ENCODE peak calls at places on chromosomes 4 and X, in nine cellular contexts. Q is NCI-H2107; Y is activated T-helper 1 cell treated with anti-CD3 and anti-CD28 coated beads, Interleukin-12 subunit alpha, Interleukin-12 subunit beta, Interleukin-2, Interleukin-4 antibody, amounts not matched to agents 30 ng/mL and 10 ng/mL and 1 ng/mL, durations not matched to agents 14 hours and 24 hours and 36 hours; D is mammary epithelial cell; E is BJ; W is kidney tubule cell; B is effector CD4-positive, alpha-beta T cell; G is heart right ventricle; M is naive B cell. S is an unnamed sample.

GRCh38 chr4:137076908-137077307 is 455.4 kb downstream of the PCDH18 start:
- DNase-seq in D (no peak), Y (no peak), G (no peak), Q (no peak), W (no peak), M (no peak), E (no peak), B (no peak), S (no peak)

GRCh38 chrX:332496-332860 is 13.9 kb upstream of the GTPBP6 start:
- DNase-seq in Q (no peak), D (no peak), G (no peak), M (no peak), E (no peak), Y (no peak), W (no peak), B (no peak), S (no peak)

GRCh38 chrX:121260568-121261240 is 213.3 kb downstream of the GLUD2 start:
- DNase-seq in Y (no peak), W (peak; percentile 7), B (no peak), D (no peak), G (no peak), M (no peak), E (no peak), Q (no peak), S (no peak)

GRCh38 chr4:1488357-1488756 is 82.1 kb upstream of the NKX1-1 start:
- DNase-seq in B (no peak), Q (no peak), E (no peak), Y (no peak), D (no peak), G (no peak), M (no peak), W (no peak), S (no peak)

GRCh38 chr4:156981262-156981661 is 9.7 kb upstream of the PDGFC start:
- DNase-seq in B (no peak), D (no peak), Y (no peak), M (no peak), W (no peak), G (no peak), E (no peak), Q (no peak), S (no peak)

GRCh38 chr4:98546910-98547544 is 111.4 kb downstream of the TSPAN5 start:
- DNase-seq in Q (no peak), D (peak; percentile 30), M (no peak), Y (no peak), G (no peak), W (peak; percentile 20), E (no peak), B (no peak), S (no peak)

GRCh38 chrX:154051210-154051810 is 31.6 kb upstream of the IRAK1 start:
- DNase-seq in Y (peak; percentile 46), B (peak; percentile 74), D (peak; percentile 35), W (peak; percentile 64), M (peak; percentile 53), Q (peak; percentile 25), E (no peak), G (peak; percentile 69), S (peak; percentile 47)

GRCh38 chrX:101229155-101229554 is 9.6 kb downstream of the DRP2 start:
- DNase-seq in M (no peak), B (no peak), Q (no peak), G (no peak), D (peak; percentile 28), W (peak; percentile 29), Y (no peak), E (no peak), S (no peak)

GRCh38 chrX:13078739-13079444 is 34.5 kb upstream of the FAM9C start:
- DNase-seq in E (peak; percentile 50), Y (no peak), W (peak; percentile 73), Q (peak; percentile 18), G (peak; percentile 40), D (no peak), B (no peak), M (no peak), S (no peak)

GRCh38 chrX:67917412-67918010 is 373.7 kb downstream of the AR start:
- DNase-seq in W (no peak), M (no peak), E (no peak), B (no peak), G (no peak), Y (no peak), D (no peak), Q (no peak), S (no peak)

GRCh38 chr4:141571368-141571767 is 65.0 kb upstream of the IL15 start:
- DNase-seq in M (no peak), Q (no peak), D (peak; percentile 11), Y (no peak), B (no peak), G (no peak), E (no peak), W (peak; percentile 42), S (no peak)

GRCh38 chrX:123731987-123732678 is 719 bp downstream of the THOC2 start:
- DNase-seq in Y (no peak), G (no peak), D (no peak), Q (peak; percentile 8), W (peak; percentile 8), M (no peak), B (peak; percentile 2), E (no peak), S (no peak)

GRCh38 chrX:39769748-39770147 is 328.0 kb downstream of the BCOR start:
- DNase-seq in M (no peak), E (no peak), W (no peak), Q (no peak), G (no peak), B (no peak), D (no peak), Y (no peak), S (no peak)

GRCh38 chrX:154548028-154548316 is 552 bp downstream of the IKBKG start:
- DNase-seq in W (no peak), D (no peak), E (no peak), M (no peak), Q (no peak), G (no peak), B (no peak), Y (no peak), S (no peak)

GRCh38 chr4:123640824-123641223 is 244.2 kb downstream of the SPRY1 start:
- DNase-seq in Q (no peak), D (no peak), B (no peak), G (no peak), M (no peak), Y (no peak), W (no peak), E (no peak), S (no peak)

GRCh38 chr4:180058731-180059215 is 2184.4 kb upstream of the TENM3 start:
- DNase-seq in W (peak; percentile 40), Y (no peak), D (peak; percentile 25), B (no peak), G (peak; percentile 5), E (no peak), Q (no peak), M (peak; percentile 6), S (peak; percentile 30)

GRCh38 chr4:136687118-136687517 is 845.2 kb downstream of the PCDH18 start:
- DNase-seq in Y (no peak), E (no peak), B (no peak), G (no peak), W (no peak), D (no peak), Q (no peak), M (no peak), S (no peak)

GRCh38 chr4:114365591-114365990 is 233.0 kb upstream of the UGT8 start:
- DNase-seq in G (no peak), B (no peak), D (no peak), W (no peak), Y (no peak), M (no peak), Q (no peak), E (no peak), S (no peak)

GRCh38 chrX:118726887-118727685 is at the start of gene IL13RA1:
- DNase-seq in W (peak; percentile 88), D (peak; percentile 84), Y (no peak), Q (peak; percentile 67), E (no peak), G (peak; percentile 68), B (no peak), M (no peak), S (peak; percentile 86)

GRCh38 chr4:74794341-74794801 is at the start of gene BTC:
- DNase-seq in B (no peak), M (no peak), G (peak; percentile 18), W (peak; percentile 78), Y (no peak), Q (no peak), D (peak; percentile 52), E (no peak), S (peak; percentile 47)

GRCh38 chr4:87745058-87745842 is 54.1 kb upstream of the IBSP start:
- DNase-seq in G (no peak), M (no peak), Y (no peak), B (no peak), E (no peak), W (no peak), D (no peak), Q (no peak), S (no peak)

GRCh38 chr4:52157641-52158316 is 106.7 kb downstream of the SPATA18 start:
- DNase-seq in B (no peak), D (no peak), Y (no peak), M (no peak), G (peak; percentile 9), W (no peak), E (no peak), Q (no peak), S (no peak)

GRCh38 chr4:48388504-48389154 is 47.3 kb downstream of the SLAIN2 start:
- DNase-seq in E (peak; percentile 49), G (no peak), B (no peak), W (peak; percentile 64), Q (no peak), Y (no peak), D (no peak), M (no peak), S (no peak)

GRCh38 chr4:7863911-7864681 is 75.6 kb downstream of the AFAP1 start:
- DNase-seq in Y (no peak), G (no peak), E (no peak), W (no peak), D (peak; percentile 60), B (peak; percentile 16), Q (no peak), M (no peak), S (no peak)

GRCh38 chrX:73851014-73852009 is 288.3 kb downstream of the CHIC1 start:
- DNase-seq in E (no peak), W (peak; percentile 96), G (no peak), Q (no peak), D (peak; percentile 95), Y (no peak), M (peak; percentile 77), B (peak; percentile 63), S (no peak)

GRCh38 chrX:2325076-2325784 is 175.5 kb downstream of the DHRSX start:
- DNase-seq in G (peak; percentile 47), E (no peak), D (peak; percentile 65), Q (no peak), Y (no peak), M (peak; percentile 68), B (peak; percentile 56), W (peak; percentile 90), S (no peak)

GRCh38 chrX:110412971-110413726 is 54.5 kb downstream of the RTL9 start:
- DNase-seq in E (no peak), M (peak; percentile 57), G (peak; percentile 51), Q (peak; percentile 27), D (peak; percentile 48), Y (peak; percentile 42), B (peak; percentile 63), W (peak; percentile 67), S (peak; percentile 56)

GRCh38 chrX:139967300-139967699 is 2.0 kb upstream of the CXorf66 start:
- DNase-seq in G (no peak), D (no peak), Q (no peak), B (no peak), Y (no peak), E (no peak), W (no peak), M (no peak), S (no peak)

GRCh38 chr4:145035494-145036136 is 62.4 kb downstream of the ANAPC10 start:
- DNase-seq in B (no peak), M (no peak), D (no peak), G (no peak), Q (no peak), Y (no peak), W (no peak), E (no peak), S (no peak)

GRCh38 chrX:132033166-132033565 is 10.1 kb downstream of the STK26 start:
- DNase-seq in D (no peak), Y (no peak), G (no peak), Q (no peak), M (no peak), W (no peak), B (no peak), E (no peak), S (no peak)

GRCh38 chr4:57103051-57103450 is 7.1 kb downstream of the IGFBP7 start:
- DNase-seq in G (peak; percentile 57), B (no peak), M (no peak), D (no peak), W (peak; percentile 25), Q (no peak), E (no peak), Y (no peak), S (no peak)

S was measured in NCI-H1105.